ENCODE peak calls at places on chromosomes 11 and 22, in nine cellular contexts. One of them, this sample, is unnamed.

GRCh38 chr11:74592063-74592440 is 330 bp upstream of the POLD3 start:
- DNase-seq in stomach: no peak
- DNase-seq in SK-N-SH: no peak
- DNase-seq in endothelial cell of umbilical vein: no peak
- DNase-seq in sigmoid colon: no peak
- DNase-seq in HCT116: no peak
- DNase-seq in breast epithelium: no peak
- DNase-seq in transverse colon: no peak
- DNase-seq in esophagus muscularis mucosa: no peak
- DNase-seq in this sample: no peak

GRCh38 chr11:32586576-32587190 is 3.1 kb downstream of the EIF3M start:
- DNase-seq in stomach: no peak
- DNase-seq in SK-N-SH: peak; percentile 41
- DNase-seq in endothelial cell of umbilical vein: peak; percentile 31
- DNase-seq in sigmoid colon: no peak
- DNase-seq in HCT116: peak; percentile 29
- DNase-seq in breast epithelium: no peak
- DNase-seq in transverse colon: no peak
- DNase-seq in esophagus muscularis mucosa: no peak
- DNase-seq in this sample: no peak

GRCh38 chr11:1832181-1832988 is 2.4 kb upstream of the SYT8 start:
- DNase-seq in stomach: peak; percentile 68
- DNase-seq in SK-N-SH: peak; percentile 95
- DNase-seq in endothelial cell of umbilical vein: no peak
- DNase-seq in sigmoid colon: no peak
- DNase-seq in HCT116: no peak
- DNase-seq in breast epithelium: no peak
- DNase-seq in transverse colon: peak; percentile 67
- DNase-seq in esophagus muscularis mucosa: no peak
- DNase-seq in this sample: peak; percentile 34

GRCh38 chr22:38788417-38788816 is 5.5 kb downstream of the DNAL4 start:
- DNase-seq in stomach: peak; percentile 32
- DNase-seq in SK-N-SH: peak; percentile 59
- DNase-seq in endothelial cell of umbilical vein: peak; percentile 70
- DNase-seq in sigmoid colon: peak; percentile 79
- DNase-seq in HCT116: no peak
- DNase-seq in breast epithelium: peak; percentile 55
- DNase-seq in transverse colon: no peak
- DNase-seq in esophagus muscularis mucosa: no peak
- DNase-seq in this sample: no peak

GRCh38 chr22:30705710-30706651 is 11.3 kb downstream of the OSBP2 start:
- DNase-seq in stomach: no peak
- DNase-seq in SK-N-SH: no peak
- DNase-seq in endothelial cell of umbilical vein: no peak
- DNase-seq in sigmoid colon: no peak
- DNase-seq in HCT116: peak; percentile 70
- DNase-seq in breast epithelium: no peak
- DNase-seq in transverse colon: peak; percentile 22
- DNase-seq in esophagus muscularis mucosa: no peak
- DNase-seq in this sample: no peak

GRCh38 chr11:2525166-2525861 is 80.5 kb downstream of the KCNQ1 start:
- DNase-seq in stomach: peak; percentile 61
- DNase-seq in SK-N-SH: no peak
- DNase-seq in endothelial cell of umbilical vein: no peak
- DNase-seq in sigmoid colon: peak; percentile 53
- DNase-seq in HCT116: no peak
- DNase-seq in breast epithelium: no peak
- DNase-seq in transverse colon: peak; percentile 9
- DNase-seq in esophagus muscularis mucosa: no peak
- DNase-seq in this sample: no peak

GRCh38 chr22:36335621-36336020 is 52.1 kb downstream of the MYH9 start:
- DNase-seq in stomach: no peak
- DNase-seq in SK-N-SH: no peak
- DNase-seq in endothelial cell of umbilical vein: no peak
- DNase-seq in sigmoid colon: no peak
- DNase-seq in HCT116: no peak
- DNase-seq in breast epithelium: no peak
- DNase-seq in transverse colon: no peak
- DNase-seq in esophagus muscularis mucosa: no peak
- DNase-seq in this sample: no peak

GRCh38 chr11:46240861-46241260 is 36.6 kb upstream of the CREB3L1 start:
- DNase-seq in stomach: no peak
- DNase-seq in SK-N-SH: no peak
- DNase-seq in endothelial cell of umbilical vein: no peak
- DNase-seq in sigmoid colon: no peak
- DNase-seq in HCT116: no peak
- DNase-seq in breast epithelium: no peak
- DNase-seq in transverse colon: no peak
- DNase-seq in esophagus muscularis mucosa: no peak
- DNase-seq in this sample: no peak

GRCh38 chr11:31887180-31887579 is 76.1 kb upstream of the PAX6 start:
- DNase-seq in stomach: no peak
- DNase-seq in SK-N-SH: peak; percentile 12
- DNase-seq in endothelial cell of umbilical vein: no peak
- DNase-seq in sigmoid colon: no peak
- DNase-seq in HCT116: peak; percentile 18
- DNase-seq in breast epithelium: no peak
- DNase-seq in transverse colon: no peak
- DNase-seq in esophagus muscularis mucosa: no peak
- DNase-seq in this sample: no peak

GRCh38 chr11:1257366-1257765 is 34.5 kb downstream of the MUC5B start:
- DNase-seq in stomach: no peak
- DNase-seq in SK-N-SH: no peak
- DNase-seq in endothelial cell of umbilical vein: no peak
- DNase-seq in sigmoid colon: no peak
- DNase-seq in HCT116: no peak
- DNase-seq in breast epithelium: no peak
- DNase-seq in transverse colon: no peak
- DNase-seq in esophagus muscularis mucosa: no peak
- DNase-seq in this sample: no peak

GRCh38 chr11:23226331-23226909 is 366.1 kb upstream of the CCDC179 start:
- DNase-seq in stomach: no peak
- DNase-seq in SK-N-SH: no peak
- DNase-seq in endothelial cell of umbilical vein: no peak
- DNase-seq in sigmoid colon: no peak
- DNase-seq in HCT116: no peak
- DNase-seq in breast epithelium: no peak
- DNase-seq in transverse colon: no peak
- DNase-seq in esophagus muscularis mucosa: no peak
- DNase-seq in this sample: no peak

GRCh38 chr22:28917747-28918543 is 34.6 kb downstream of the ZNRF3 start:
- DNase-seq in stomach: peak; percentile 57
- DNase-seq in SK-N-SH: peak; percentile 48
- DNase-seq in endothelial cell of umbilical vein: no peak
- DNase-seq in sigmoid colon: peak; percentile 67
- DNase-seq in HCT116: peak; percentile 74
- DNase-seq in breast epithelium: no peak
- DNase-seq in transverse colon: peak; percentile 32
- DNase-seq in esophagus muscularis mucosa: no peak
- DNase-seq in this sample: no peak

DNA sequence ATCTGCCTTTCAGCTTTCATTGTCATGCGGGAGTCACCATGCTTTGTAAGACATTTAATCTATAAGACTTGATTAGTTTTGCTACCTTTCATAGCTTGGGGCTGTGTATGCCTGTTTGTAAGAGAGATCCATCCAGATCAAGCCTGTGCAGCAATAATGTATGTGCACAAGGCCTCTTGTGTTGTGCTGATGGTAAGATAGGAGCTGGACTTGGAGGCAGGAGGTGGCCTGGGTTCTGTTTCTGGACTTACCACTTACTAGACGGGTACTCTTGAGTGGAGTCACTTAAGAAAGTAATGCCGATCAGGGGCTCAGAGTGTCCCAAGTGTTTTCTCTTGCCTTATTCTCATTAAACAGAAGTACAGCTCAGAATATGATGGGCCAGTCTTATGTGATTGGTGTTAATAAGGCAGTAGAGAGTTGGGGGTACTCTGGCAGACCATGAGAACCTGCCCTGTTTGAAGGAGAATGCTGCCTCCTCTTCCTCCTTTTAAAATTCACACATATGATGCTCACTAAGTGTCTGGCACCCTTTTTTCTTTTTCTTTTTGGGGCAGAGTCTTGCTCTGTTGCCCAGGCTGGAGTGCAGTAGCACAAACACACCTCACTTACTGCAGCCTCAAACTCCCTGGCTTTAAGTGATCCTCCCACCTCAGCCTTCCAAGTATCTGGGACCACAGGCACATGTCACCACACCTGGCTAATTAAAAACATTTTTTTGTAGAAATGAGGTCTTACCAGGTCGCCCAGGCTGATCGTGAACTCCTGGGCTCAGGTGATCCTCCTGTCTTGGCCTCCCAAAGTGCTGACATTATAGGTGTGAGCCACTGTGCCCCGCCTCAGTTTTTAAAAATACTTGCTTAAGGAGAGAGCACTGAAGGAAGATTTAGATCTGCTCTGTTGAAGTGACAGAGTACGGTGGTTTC is 31.0 kb downstream of the PTPRJ start:
- DNase-seq in stomach: no peak
- DNase-seq in SK-N-SH: no peak
- DNase-seq in endothelial cell of umbilical vein: no peak
- DNase-seq in sigmoid colon: peak; percentile 15
- DNase-seq in HCT116: no peak
- DNase-seq in breast epithelium: no peak
- DNase-seq in transverse colon: no peak
- DNase-seq in esophagus muscularis mucosa: no peak
- DNase-seq in this sample: no peak
- TF ChIP-seq POLR2AphosphoS5 in stomach: no peak
- TF ChIP-seq POLR2AphosphoS5 in SK-N-SH: no peak
- TF ChIP-seq POLR2AphosphoS5 in endothelial cell of umbilical vein: no peak
- TF ChIP-seq POLR2AphosphoS5 in sigmoid colon: no peak
- TF ChIP-seq POLR2AphosphoS5 in HCT116: no peak
- TF ChIP-seq POLR2AphosphoS5 in breast epithelium: no peak
- TF ChIP-seq POLR2AphosphoS5 in transverse colon: no peak
- TF ChIP-seq POLR2AphosphoS5 in esophagus muscularis mucosa: no peak
- TF ChIP-seq POLR2AphosphoS5 in this sample: no peak

DNA sequence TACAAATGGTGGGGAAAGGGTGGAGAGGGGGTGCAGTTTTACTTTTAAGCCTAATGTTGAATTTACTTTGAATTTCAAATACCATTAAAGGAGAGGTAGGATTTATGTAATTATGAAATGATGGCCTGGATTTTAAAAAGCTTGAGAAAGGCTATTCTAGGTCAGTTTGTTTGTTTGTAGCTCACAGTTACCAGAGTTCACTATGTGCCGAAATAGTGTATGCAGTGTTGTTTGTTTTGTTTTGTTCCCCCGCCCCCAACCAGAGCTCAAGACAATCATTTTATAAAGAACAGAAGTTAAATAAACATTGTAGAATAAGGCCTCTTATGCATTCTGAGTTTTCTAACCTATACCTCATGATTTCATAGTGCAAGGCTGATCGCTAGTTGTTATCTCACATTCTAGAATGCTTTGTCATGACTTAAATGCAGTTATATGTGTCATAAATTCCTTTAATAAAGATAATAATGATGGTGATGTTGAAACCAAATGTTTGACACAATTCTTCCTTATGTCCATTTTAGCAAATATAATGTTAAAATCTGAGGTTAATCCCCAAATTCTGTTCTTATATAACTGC is 7.8 kb downstream of the KCNA4 start:
- DNase-seq in stomach: no peak
- DNase-seq in SK-N-SH: no peak
- DNase-seq in endothelial cell of umbilical vein: no peak
- DNase-seq in sigmoid colon: no peak
- DNase-seq in HCT116: no peak
- DNase-seq in breast epithelium: no peak
- DNase-seq in transverse colon: no peak
- DNase-seq in esophagus muscularis mucosa: no peak
- DNase-seq in this sample: no peak
- TF ChIP-seq CTCF in stomach: no peak
- TF ChIP-seq CTCF in SK-N-SH: no peak
- TF ChIP-seq CTCF in endothelial cell of umbilical vein: no peak
- TF ChIP-seq CTCF in sigmoid colon: no peak
- TF ChIP-seq CTCF in HCT116: no peak
- TF ChIP-seq CTCF in breast epithelium: no peak
- TF ChIP-seq CTCF in transverse colon: no peak
- TF ChIP-seq CTCF in esophagus muscularis mucosa: no peak
- TF ChIP-seq CTCF in this sample: no peak

DNA sequence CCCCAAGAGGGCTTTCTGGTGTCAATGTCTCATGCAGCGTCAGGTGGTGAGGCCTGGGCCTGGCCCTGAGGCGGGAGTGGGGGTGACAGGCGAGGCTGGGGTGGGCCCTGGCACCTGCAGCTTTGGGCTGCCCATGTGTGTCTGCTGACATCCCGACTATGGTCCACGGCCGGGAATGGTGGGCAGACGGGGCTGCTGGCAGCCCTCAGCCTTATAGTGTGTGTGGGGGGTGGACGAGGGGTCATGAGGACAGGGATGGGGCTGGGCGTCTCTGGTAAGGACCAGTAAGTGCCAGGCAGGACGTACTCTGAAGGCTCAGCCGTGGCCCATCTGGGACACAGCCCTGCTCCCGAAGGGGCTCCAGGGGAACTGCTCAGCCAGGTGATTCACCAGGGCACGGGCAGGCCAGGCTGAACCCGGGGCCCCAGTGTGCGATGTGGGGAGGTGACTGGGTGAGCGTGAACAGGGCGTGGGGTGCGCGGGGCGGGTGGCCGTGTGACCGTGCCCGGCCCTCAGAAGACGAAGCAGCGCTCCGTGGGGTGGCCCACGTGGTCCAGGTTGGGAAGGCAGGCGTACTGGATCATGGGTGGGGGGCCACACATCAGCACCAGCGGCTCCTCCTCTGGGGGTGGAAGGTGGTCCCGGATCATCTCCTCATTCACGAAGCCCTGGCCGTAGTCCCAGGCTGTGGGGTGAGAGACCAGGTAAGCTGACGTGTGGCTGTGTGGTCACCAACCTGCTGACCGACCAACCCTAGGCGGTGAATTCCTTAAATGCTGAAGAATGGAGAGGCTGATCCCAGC is 4.8 kb upstream of the POLDIP3 start:
- DNase-seq in stomach: no peak
- DNase-seq in SK-N-SH: no peak
- DNase-seq in endothelial cell of umbilical vein: no peak
- DNase-seq in sigmoid colon: no peak
- DNase-seq in HCT116: no peak
- DNase-seq in breast epithelium: no peak
- DNase-seq in transverse colon: peak; percentile 16
- DNase-seq in esophagus muscularis mucosa: no peak
- DNase-seq in this sample: no peak
- TF ChIP-seq POLR2AphosphoS5 in stomach: no peak
- TF ChIP-seq POLR2AphosphoS5 in SK-N-SH: no peak
- TF ChIP-seq POLR2AphosphoS5 in endothelial cell of umbilical vein: no peak
- TF ChIP-seq POLR2AphosphoS5 in sigmoid colon: no peak
- TF ChIP-seq POLR2AphosphoS5 in HCT116: no peak
- TF ChIP-seq POLR2AphosphoS5 in breast epithelium: no peak
- TF ChIP-seq POLR2AphosphoS5 in transverse colon: no peak
- TF ChIP-seq POLR2AphosphoS5 in esophagus muscularis mucosa: no peak
- TF ChIP-seq POLR2AphosphoS5 in this sample: no peak

DNA sequence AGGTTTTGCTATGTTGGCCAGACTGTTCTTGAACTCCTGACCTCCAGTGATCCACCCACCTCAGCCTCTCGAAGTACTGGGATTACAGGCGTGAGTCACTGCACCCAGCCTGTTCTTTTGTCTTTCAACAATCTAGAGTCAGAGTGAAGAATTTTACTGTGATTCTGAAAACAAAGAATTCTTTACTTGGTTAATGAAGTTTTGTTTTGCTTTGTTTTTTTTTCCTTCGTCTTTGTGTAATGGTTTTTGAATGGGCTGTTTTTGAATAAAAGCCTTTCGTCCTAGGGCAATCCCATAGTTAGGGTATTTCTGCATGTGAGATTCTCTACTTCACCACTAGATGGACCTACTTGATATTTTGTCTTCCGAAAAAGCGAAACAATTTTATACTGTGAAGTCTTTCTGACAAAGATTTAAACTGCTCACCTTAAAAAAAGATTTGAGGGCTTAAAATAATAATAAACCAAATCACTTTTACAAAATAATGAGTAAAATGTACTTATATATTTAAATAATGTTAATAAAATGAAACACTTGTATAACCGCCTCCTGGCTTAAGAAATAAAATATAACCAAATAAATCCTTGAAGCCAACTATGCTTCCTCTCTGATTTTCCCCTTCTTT is 43.4 kb upstream of the SC5D start:
- DNase-seq in stomach: no peak
- DNase-seq in SK-N-SH: peak; percentile 64
- DNase-seq in endothelial cell of umbilical vein: peak; percentile 54
- DNase-seq in sigmoid colon: no peak
- DNase-seq in HCT116: peak; percentile 24
- DNase-seq in breast epithelium: no peak
- DNase-seq in transverse colon: no peak
- DNase-seq in esophagus muscularis mucosa: no peak
- DNase-seq in this sample: no peak
- TF ChIP-seq CTCF in stomach: peak; percentile 81
- TF ChIP-seq CTCF in SK-N-SH: peak; percentile 80
- TF ChIP-seq CTCF in endothelial cell of umbilical vein: peak; percentile 45
- TF ChIP-seq CTCF in sigmoid colon: peak; percentile 68
- TF ChIP-seq CTCF in HCT116: peak; percentile 71
- TF ChIP-seq CTCF in breast epithelium: peak; percentile 76
- TF ChIP-seq CTCF in transverse colon: peak; percentile 83
- TF ChIP-seq CTCF in esophagus muscularis mucosa: peak; percentile 91
- TF ChIP-seq CTCF in this sample: peak; percentile 61